ENCODE peak calls at places on chromosomes 13 and 19, in eight cellular contexts. Z, O, N, D, M, B, Y and V are unnamed samples.

GRCh38 chr13:32595306-32595705 is 9.1 kb downstream of the PDS5B start:
- DNase-seq in Z (no peak), O (no peak), N (no peak), D (no peak), M (no peak), B (no peak), Y (no peak), V (no peak)

GRCh38 chr13:111361873-111362648 is 41.6 kb downstream of the TEX29 start:
- DNase-seq in Z (no peak), O (peak; percentile 70), N (peak; percentile 20), D (no peak), M (no peak), B (no peak), Y (no peak), V (no peak)

GRCh38 chr19:46073268-46073922 is 32.6 kb upstream of the IGFL4 start:
- DNase-seq in Z (no peak), O (no peak), N (no peak), D (no peak), M (no peak), B (no peak), Y (no peak), V (no peak)

GRCh38 chr13:42266464-42266863 is 5.5 kb upstream of the AKAP11 start:
- DNase-seq in Z (no peak), O (no peak), N (no peak), D (no peak), M (no peak), B (no peak), Y (no peak), V (no peak)

GRCh38 chr19:49502866-49503581 is 6.8 kb downstream of the RPS11 start:
- DNase-seq in Z (peak; percentile 48), O (no peak), N (peak; percentile 51), D (peak; percentile 64), M (peak; percentile 43), B (no peak), Y (peak; percentile 72), V (no peak)

GRCh38 chr13:76414320-76414719 is 471.9 kb downstream of the KCTD12 start:
- DNase-seq in Z (no peak), O (no peak), N (no peak), D (no peak), M (no peak), B (no peak), Y (no peak), V (no peak)

GRCh38 chr19:8445488-8446001 is 770 bp downstream of the HNRNPM start:
- DNase-seq in Z (peak; percentile 30), O (no peak), N (peak; percentile 67), D (peak; percentile 76), M (peak; percentile 61), B (no peak), Y (peak; percentile 76), V (peak; percentile 76)

GRCh38 chr13:80030491-80030890 is 310.4 kb downstream of the SPRY2 start:
- DNase-seq in Z (no peak), O (no peak), N (no peak), D (no peak), M (peak; percentile 44), B (peak; percentile 9), Y (no peak), V (no peak)

GRCh38 chr13:84810781-84811180 is 928.5 kb upstream of the SLITRK1 start:
- DNase-seq in Z (no peak), O (no peak), N (no peak), D (no peak), M (no peak), B (no peak), Y (no peak), V (no peak)

GRCh38 chr13:74306496-74306895 is 172.3 kb upstream of the KLF12 start:
- DNase-seq in Z (no peak), O (no peak), N (no peak), D (peak; percentile 20), M (no peak), B (no peak), Y (no peak), V (no peak)

DNA sequence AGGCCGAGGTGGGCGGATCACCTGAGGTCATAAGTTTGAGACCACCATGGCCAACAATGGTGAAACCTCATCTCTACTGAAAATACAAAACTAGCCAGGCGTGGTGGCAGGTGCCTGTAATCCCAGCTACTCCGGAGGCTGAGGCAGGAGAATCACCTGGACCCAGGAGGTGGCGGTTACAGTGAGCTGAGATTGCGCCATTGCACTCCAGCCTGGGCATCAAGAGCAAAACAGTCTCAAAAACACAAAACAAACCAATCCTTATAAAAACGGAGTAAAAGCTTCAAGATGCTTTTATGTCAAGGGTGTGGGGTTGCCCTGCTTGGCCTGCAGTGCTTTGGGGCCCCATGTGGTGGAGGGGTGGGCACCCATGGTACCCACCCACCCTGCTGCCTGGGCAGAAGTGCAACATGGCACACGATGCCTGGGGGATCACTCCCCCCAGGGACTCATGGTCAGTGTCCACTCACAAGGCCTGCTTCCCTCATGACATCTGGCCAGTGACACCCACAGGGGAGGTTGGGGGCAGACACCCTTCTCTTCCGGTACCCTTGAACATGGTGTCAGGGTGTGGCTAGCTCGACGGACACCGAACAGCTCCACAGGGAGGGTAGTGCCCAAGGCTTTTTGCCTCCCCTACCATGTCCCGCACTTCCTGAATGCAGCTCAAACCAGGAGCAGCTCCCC is 7.4 kb downstream of the ACP4 start:
- DNase-seq in Z (no peak), O (no peak), N (no peak), D (peak; percentile 27), M (no peak), B (no peak), Y (no peak), V (no peak)
- TF ChIP-seq EP300 in Z (no peak), O (no peak), N (no peak), D (no peak), M (no peak), B (no peak), Y (no peak), V (no peak)

GRCh38 chr13:99971576-99972189 is at the start of gene ZIC5:
- DNase-seq in Z (no peak), O (no peak), N (no peak), D (peak; percentile 38), M (no peak), B (peak; percentile 84), Y (no peak), V (no peak)

GRCh38 chr13:99972190-99972731 is 694 bp upstream of the ZIC5 start:
- DNase-seq in Z (no peak), O (no peak), N (no peak), D (peak; percentile 23), M (no peak), B (no peak), Y (no peak), V (no peak)

GRCh38 chr13:99969368-99969933 is 2.1 kb downstream of the ZIC5 start:
- DNase-seq in Z (no peak), O (no peak), N (no peak), D (peak; percentile 56), M (no peak), B (no peak), Y (no peak), V (no peak)

GRCh38 chr13:99969934-99970760 is 1.4 kb downstream of the ZIC5 start:
- DNase-seq in Z (no peak), O (no peak), N (no peak), D (no peak), M (no peak), B (no peak), Y (no peak), V (no peak)

GRCh38 chr13:99970761-99971575 is 599 bp downstream of the ZIC5 start:
- DNase-seq in Z (no peak), O (no peak), N (no peak), D (peak; percentile 50), M (no peak), B (no peak), Y (no peak), V (no peak)
- H3K27me3 ChIP-seq in Z (peaks cover 13% of the 10 kb centered on the region), O (peaks cover 88% of the 10 kb centered on the region), N (peaks cover 100% of the 10 kb centered on the region), D (peaks cover 91% of the 10 kb centered on the region), M (peaks cover 97% of the 10 kb centered on the region), B (no peaks in the 10 kb centered on the region), Y (peaks cover 22% of the 10 kb centered on the region), V (peaks cover 99% of the 10 kb centered on the region)

GRCh38 chr13:49315036-49315565 is 67.4 kb downstream of the CDADC1 start:
- DNase-seq in Z (no peak), O (peak; percentile 72), N (no peak), D (no peak), M (no peak), B (no peak), Y (no peak), V (no peak)

GRCh38 chr13:49315756-49316481 is 68.2 kb downstream of the CDADC1 start:
- DNase-seq in Z (no peak), O (no peak), N (no peak), D (no peak), M (no peak), B (no peak), Y (no peak), V (no peak)

GRCh38 chr13:49311816-49312215 is 64.1 kb downstream of the CDADC1 start:
- DNase-seq in Z (no peak), O (no peak), N (no peak), D (no peak), M (no peak), B (no peak), Y (no peak), V (no peak)

GRCh38 chr13:49310251-49310650 is 62.5 kb downstream of the CDADC1 start:
- DNase-seq in Z (no peak), O (no peak), N (no peak), D (no peak), M (no peak), B (no peak), Y (no peak), V (no peak)

DNA sequence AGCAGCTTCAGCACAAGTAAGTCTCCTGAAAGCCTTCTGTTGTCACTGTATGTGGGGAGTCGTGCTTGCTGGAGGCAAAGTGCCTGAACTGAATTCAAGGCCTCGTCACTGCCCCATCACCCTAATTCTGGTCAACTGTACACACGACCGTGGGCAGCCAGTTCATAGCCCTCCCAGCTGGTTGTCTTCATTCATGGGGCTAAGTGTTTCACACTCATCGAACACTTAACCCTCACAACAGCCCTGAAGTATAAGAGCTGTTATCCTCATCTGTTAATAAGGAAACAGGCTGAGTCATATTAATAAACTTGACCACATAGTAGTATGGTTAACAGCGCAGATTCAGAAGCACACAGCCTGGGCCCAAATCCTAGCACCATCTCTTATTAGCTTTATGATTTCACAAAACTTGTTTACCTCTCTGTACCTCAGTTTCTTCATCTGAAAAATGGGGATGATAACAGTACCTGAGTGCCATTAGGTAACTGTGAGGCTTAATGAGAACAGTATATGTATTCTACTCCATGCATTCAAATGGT is 66.7 kb downstream of the CDADC1 start:
- DNase-seq in Z (no peak), O (no peak), N (no peak), D (no peak), M (no peak), B (no peak), Y (no peak), V (no peak)
- TF ChIP-seq EP300 in Z (no peak), O (no peak), N (no peak), D (no peak), M (no peak), B (no peak), Y (no peak), V (no peak)

DNA sequence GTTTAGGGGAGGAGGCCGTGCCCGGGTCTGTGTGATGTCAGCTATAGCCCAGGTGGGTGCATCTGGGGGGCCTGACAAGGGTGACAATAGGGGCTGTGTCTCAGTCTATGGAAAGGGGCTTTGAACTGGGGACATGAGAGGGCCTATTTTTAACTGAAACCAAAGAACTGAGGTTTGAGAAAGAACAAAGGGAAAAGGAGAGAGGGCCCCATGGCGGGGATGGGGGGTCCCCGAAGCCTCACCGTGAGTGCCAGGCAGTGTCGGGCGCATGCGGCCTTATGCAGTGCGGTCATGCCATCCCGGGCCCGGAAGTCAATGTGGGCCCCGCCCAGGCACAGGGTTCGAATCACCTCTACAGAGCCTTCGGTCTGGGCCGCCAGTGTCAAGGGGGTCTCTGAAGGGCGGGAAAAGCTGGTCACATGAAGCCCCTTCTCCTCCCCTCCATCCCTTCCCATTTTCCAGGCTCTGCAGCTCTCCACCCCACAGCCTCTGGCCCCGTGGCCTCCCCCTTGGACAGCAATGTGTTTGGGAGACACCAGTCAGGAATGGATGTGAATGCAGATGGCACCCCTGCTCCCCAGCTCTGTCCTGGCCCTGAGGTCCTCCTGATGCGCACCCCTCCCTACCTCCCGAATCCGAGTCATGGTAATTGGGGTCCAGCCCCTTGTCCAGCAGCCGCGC is 5.9 kb downstream of the SHANK1 start:
- DNase-seq in Z (no peak), O (no peak), N (no peak), D (no peak), M (no peak), B (no peak), Y (no peak), V (no peak)
- H3K27me3 ChIP-seq in Z (no peaks in the 10 kb centered on the region), O (peaks cover 10% of the 10 kb centered on the region), N (peaks cover 100% of the 10 kb centered on the region), D (no peaks in the 10 kb centered on the region), M (peaks cover 30% of the 10 kb centered on the region), B (no peaks in the 10 kb centered on the region), Y (no peaks in the 10 kb centered on the region), V (peaks cover 68% of the 10 kb centered on the region)